ENCODE peak calls at places on chromosomes 2 and 18, in ten cellular contexts. C is pancreas, A is left lung, L is vagina, S is tibial nerve, D is right atrium auricular region, O is tibial artery, Z is neural progenitor cell, B is thoracic aorta, M is GM23248. K is an unnamed sample. For H3K4me1, the result is how much of the 10 kb centered on the place peaks cover.

GRCh38 chr2:20661981-20662937 is 4.7 kb upstream of the GDF7 start:
- DNase-seq in C (no peak), A (peak), L (no peak), S (no peak), D (no peak), O (peak), Z (no peak), B (no peak), M (no peak), K (no peak)

GRCh38 chr18:51028201-51028805 is 1.7 kb upstream of the SMAD4 start:
- DNase-seq in C (no peak), A (no peak), L (no peak), S (no peak), D (no peak), O (no peak), Z (no peak), B (no peak), M (peak), K (no peak)

GRCh38 chr2:152716805-152717241 is 438 bp downstream of the PRPF40A start:
- DNase-seq in C (no peak), A (peak), L (no peak), S (no peak), D (no peak), O (peak), Z (peak), B (no peak), M (peak), K (no peak)

GRCh38 chr2:104853926-104854506 is at the start of gene POU3F3:
- DNase-seq in C (no peak), A (no peak), L (no peak), S (no peak), D (no peak), O (peak), Z (peak), B (peak), M (peak), K (peak)

GRCh38 chr2:28507806-28508764 is 12.2 kb downstream of the PLB1 start:
- DNase-seq in C (no peak), A (no peak), L (no peak), S (no peak), D (no peak), O (no peak), Z (no peak), B (no peak), M (no peak), K (no peak)

GRCh38 chr2:106801256-106801655 is 84.7 kb downstream of the ST6GAL2 start:
- DNase-seq in C (no peak), A (no peak), L (no peak), S (no peak), D (no peak), O (no peak), Z (peak), B (no peak), M (no peak), K (no peak)

GRCh38 chr2:102520009-102520408 is 47.0 kb downstream of the SLC9A4 start:
- DNase-seq in C (no peak), A (no peak), L (no peak), S (no peak), D (no peak), O (no peak), Z (peak), B (no peak), M (peak), K (peak)

GRCh38 chr2:28956415-28956826 is 24.7 kb upstream of the TOGARAM2 start:
- DNase-seq in C (no peak), A (no peak), L (no peak), S (no peak), D (no peak), O (no peak), Z (peak), B (no peak), M (peak), K (peak)

GRCh38 chr2:240921319-240922233 is 15.4 kb downstream of the CROCC2 start:
- DNase-seq in C (peak), A (peak), L (peak), S (peak), D (peak), O (peak), Z (no peak), B (peak), M (peak), K (no peak)

GRCh38 chr2:38432827-38433606 is 55.9 kb upstream of the ATL2 start:
- DNase-seq in C (no peak), A (no peak), L (no peak), S (no peak), D (peak), O (no peak), Z (no peak), B (no peak), M (no peak), K (no peak)

GRCh38 chr2:46850742-46851141 is 64.9 kb downstream of the MCFD2 start:
- DNase-seq in C (no peak), A (no peak), L (no peak), S (no peak), D (no peak), O (peak), Z (no peak), B (peak), M (peak), K (peak)

GRCh38 chr18:34789768-34790344 is 79.8 kb downstream of the DTNA start:
- DNase-seq in C (no peak), A (no peak), L (no peak), S (no peak), D (no peak), O (no peak), Z (no peak), B (no peak), M (peak), K (no peak)

GRCh38 chr2:44929680-44930273 is 11.7 kb upstream of the SIX3 start:
- DNase-seq in C (no peak), A (no peak), L (no peak), S (no peak), D (no peak), O (no peak), Z (peak), B (no peak), M (no peak), K (no peak)

GRCh38 chr18:21179590-21180220 is 62.3 kb upstream of the GREB1L start:
- DNase-seq in C (no peak), A (no peak), L (no peak), S (no peak), D (no peak), O (no peak), Z (peak), B (no peak), M (peak), K (peak)

GRCh38 chr2:203498161-203498560 is 36.9 kb downstream of the RAPH1 start:
- DNase-seq in C (no peak), A (no peak), L (no peak), S (no peak), D (no peak), O (no peak), Z (no peak), B (no peak), M (peak), K (peak)

GRCh38 chr2:174607584-174607983 is 10.0 kb upstream of the WIPF1 start:
- DNase-seq in C (no peak), A (no peak), L (no peak), S (no peak), D (no peak), O (no peak), Z (no peak), B (no peak), M (no peak), K (no peak)
- H3K4me1 ChIP-seq in C (under half), A (under half), L (half or more), S (under half), D (under half), O (half or more), Z (under half), B (under half), M (under half), K (under half)

GRCh38 chr2:235006986-235007385 is 55.2 kb downstream of the SH3BP4 start:
- DNase-seq in C (peak), A (no peak), L (no peak), S (no peak), D (no peak), O (no peak), Z (no peak), B (no peak), M (no peak), K (no peak)

GRCh38 chr2:235010117-235010729 is 58.4 kb downstream of the SH3BP4 start:
- DNase-seq in C (no peak), A (no peak), L (no peak), S (no peak), D (no peak), O (no peak), Z (no peak), B (no peak), M (no peak), K (no peak)

GRCh38 chr2:235009081-235009480 is 57.3 kb downstream of the SH3BP4 start:
- DNase-seq in C (peak), A (no peak), L (no peak), S (no peak), D (no peak), O (no peak), Z (no peak), B (no peak), M (no peak), K (no peak)

GRCh38 chr2:235007664-235008457 is 56.0 kb downstream of the SH3BP4 start:
- DNase-seq in C (peak), A (no peak), L (no peak), S (no peak), D (no peak), O (no peak), Z (no peak), B (no peak), M (no peak), K (no peak)

DNA sequence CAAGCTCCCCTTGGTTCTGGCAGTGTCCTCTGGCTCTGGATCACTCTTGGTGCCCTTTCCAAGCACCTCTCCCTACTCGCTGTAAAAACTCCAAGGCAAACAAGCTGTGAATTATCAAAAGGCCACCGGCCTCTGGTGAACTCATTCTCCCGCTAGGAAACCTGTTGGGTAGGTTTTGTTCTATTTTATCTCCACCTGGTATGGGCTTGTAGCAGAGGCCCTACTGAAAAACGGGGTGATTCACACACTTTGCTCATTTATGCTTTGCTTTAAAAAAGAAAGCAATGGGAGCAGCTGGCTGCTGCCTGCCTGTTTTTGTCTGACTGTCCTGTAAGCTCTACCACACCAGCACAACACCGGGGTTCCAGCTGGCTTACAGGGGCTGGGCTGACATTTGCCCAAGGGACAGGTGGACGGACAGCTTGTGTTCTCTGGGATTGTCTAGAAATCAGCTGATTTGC is 56.8 kb downstream of the SH3BP4 start:
- DNase-seq in C (peak), A (no peak), L (no peak), S (no peak), D (no peak), O (no peak), Z (no peak), B (no peak), M (peak), K (no peak)
- H3K4me1 ChIP-seq in C (half or more), A (under half), L (under half), S (under half), D (under half), O (under half), Z (under half), B (under half), M (under half), K (half or more)

DNA sequence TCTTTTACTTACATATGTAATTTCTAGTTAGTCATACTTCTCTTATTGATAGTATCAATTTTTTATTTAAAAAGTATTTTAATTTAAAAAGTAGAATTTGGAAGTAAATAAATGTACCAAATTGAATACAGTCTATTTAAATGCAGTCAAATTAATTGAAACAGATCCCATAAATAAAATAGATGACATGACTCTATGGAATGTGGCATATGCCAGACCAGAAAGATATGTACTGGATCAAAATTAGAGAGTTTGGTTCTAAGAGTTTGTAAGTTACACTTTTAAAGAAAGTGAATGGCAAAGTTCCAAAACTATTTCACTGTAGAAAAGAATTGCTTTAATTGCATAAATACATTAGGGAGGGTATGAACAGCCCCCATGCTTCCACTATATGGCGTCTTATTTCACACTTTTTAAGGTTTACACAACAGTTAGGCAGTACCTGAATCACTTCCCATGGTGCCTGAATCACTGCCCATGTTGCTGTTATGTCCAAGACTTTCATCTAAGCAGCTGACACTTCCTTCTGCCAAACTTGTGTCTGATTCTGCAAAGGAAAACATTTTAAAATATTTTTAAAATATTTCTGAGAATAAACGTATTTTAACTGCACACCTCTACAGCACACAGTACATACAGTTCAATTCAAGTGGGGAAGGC is 25.2 kb downstream of the IFIH1 start:
- DNase-seq in C (no peak), A (no peak), L (no peak), S (no peak), D (no peak), O (no peak), Z (no peak), B (no peak), M (peak), K (no peak)
- H3K4me1 ChIP-seq in C (under half), A (under half), L (under half), S (under half), D (under half), O (under half), Z (under half), B (under half), M (under half), K (under half)

GRCh38 chr2:10123281-10123680 is 742 bp downstream of the RRM2 start:
- DNase-seq in C (no peak), A (no peak), L (no peak), S (no peak), D (no peak), O (peak), Z (peak), B (no peak), M (peak), K (no peak)
- H3K4me1 ChIP-seq in C (under half), A (under half), L (under half), S (under half), D (under half), O (under half), Z (under half), B (under half), M (under half), K (under half)

DNA sequence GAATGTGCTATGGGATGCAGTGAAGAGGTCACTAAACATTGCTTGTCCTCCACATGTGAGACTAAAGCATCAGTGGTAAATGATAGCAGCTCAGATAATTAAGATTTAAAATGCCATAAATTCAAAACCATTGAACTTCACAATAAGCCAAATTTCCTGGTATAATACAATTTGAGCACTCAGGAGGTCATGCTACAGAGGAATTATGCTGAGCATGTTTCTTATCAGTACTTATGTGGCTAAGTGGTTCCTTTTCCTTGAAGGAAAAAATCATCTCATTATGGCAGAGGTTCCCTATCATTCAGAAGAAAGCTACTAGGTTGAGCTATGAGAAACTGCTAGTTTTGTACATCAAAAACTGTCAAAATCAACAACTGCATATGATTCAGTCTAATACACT is 156.6 kb downstream of the AGPS start:
- DNase-seq in C (no peak), A (no peak), L (no peak), S (no peak), D (no peak), O (no peak), Z (no peak), B (no peak), M (no peak), K (peak)
- H3K4me1 ChIP-seq in C (under half), A (under half), L (under half), S (under half), D (under half), O (under half), Z (under half), B (under half), M (under half), K (under half)

DNA sequence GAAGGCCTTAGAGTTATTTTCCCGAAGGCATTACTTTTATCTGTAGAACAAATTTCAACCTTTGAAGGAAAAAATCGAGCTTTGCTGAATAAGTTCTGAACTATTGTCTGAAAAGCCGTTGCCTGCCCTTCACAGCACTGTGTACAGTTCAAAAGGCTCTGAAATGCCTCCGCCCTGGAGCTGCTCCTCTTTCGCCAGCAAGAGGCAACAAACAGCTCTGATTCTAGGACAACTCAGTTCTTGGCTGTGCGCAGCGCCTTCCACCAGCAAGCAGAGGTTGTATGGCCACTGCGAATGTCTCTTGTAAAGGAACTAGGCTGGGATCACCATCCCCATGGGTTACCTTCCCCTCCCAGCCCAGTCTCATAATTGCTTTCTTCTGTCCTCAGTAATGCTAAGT is 308.5 kb downstream of the GBX2 start:
- DNase-seq in C (no peak), A (no peak), L (no peak), S (no peak), D (peak), O (no peak), Z (peak), B (no peak), M (no peak), K (peak)
- H3K4me1 ChIP-seq in C (under half), A (under half), L (under half), S (under half), D (under half), O (under half), Z (under half), B (under half), M (under half), K (under half)

DNA sequence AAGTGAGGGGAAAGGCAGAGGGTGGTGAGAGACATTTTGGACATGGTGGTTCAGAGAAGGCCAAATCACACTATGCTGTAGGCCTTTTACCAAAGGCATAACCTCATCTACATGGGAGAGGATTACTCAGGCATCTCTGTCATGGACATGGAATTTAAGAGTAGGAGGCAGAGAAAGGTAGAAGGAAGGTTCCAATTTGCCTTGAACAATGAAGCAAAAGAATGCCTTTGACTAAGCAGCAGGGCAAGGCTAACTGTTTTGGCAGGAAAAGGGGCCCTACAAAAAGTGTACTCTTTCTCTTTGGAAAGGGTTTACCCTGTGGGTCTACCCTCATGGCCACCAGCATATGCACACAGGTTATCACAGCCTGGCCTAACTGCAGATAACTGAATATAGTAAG is 45.6 kb upstream of the RNU4ATAC start:
- DNase-seq in C (no peak), A (no peak), L (no peak), S (no peak), D (no peak), O (no peak), Z (no peak), B (no peak), M (peak), K (no peak)
- H3K4me1 ChIP-seq in C (under half), A (under half), L (under half), S (under half), D (under half), O (under half), Z (under half), B (under half), M (half or more), K (under half)

K was measured in cardiac muscle cell.